ENCODE peak calls at places on chromosome 15, in eight cellular contexts. One of them, this sample, is unnamed.
A peak's percentile ranks its signal among the peaks of the same experiment; 100 is the strongest.

GRCh38 chr15:38076806-38077205 is 142.4 kb downstream of the TMCO5A start:
- DNase-seq in body of pancreas: no peak
- DNase-seq in heart right ventricle: no peak
- DNase-seq in A549: no peak
- DNase-seq in naive thymus-derived CD4-positive, alpha-beta T cell: no peak
- DNase-seq in A673: no peak
- DNase-seq in thyroid gland: no peak
- DNase-seq in brain microvascular endothelial cell: no peak
- DNase-seq in this sample: no peak

GRCh38 chr15:74723754-74724334 is 1.5 kb downstream of the CYP1A1 start:
- DNase-seq in heart right ventricle: peak; percentile 19
- DNase-seq in thyroid gland: no peak
- DNase-seq in naive thymus-derived CD4-positive, alpha-beta T cell: peak; percentile 31
- DNase-seq in brain microvascular endothelial cell: peak; percentile 38
- DNase-seq in A673: peak; percentile 83
- DNase-seq in body of pancreas: no peak
- DNase-seq in A549: peak; percentile 47
- DNase-seq in this sample: no peak

GRCh38 chr15:79003896-79004295 is 59.0 kb upstream of the CTSH start:
- DNase-seq in naive thymus-derived CD4-positive, alpha-beta T cell: no peak
- DNase-seq in A673: no peak
- DNase-seq in A549: no peak
- DNase-seq in heart right ventricle: no peak
- DNase-seq in body of pancreas: no peak
- DNase-seq in thyroid gland: no peak
- DNase-seq in brain microvascular endothelial cell: no peak
- DNase-seq in this sample: no peak

GRCh38 chr15:70523634-70524033 is 239.7 kb downstream of the UACA start:
- DNase-seq in A673: no peak
- DNase-seq in brain microvascular endothelial cell: no peak
- DNase-seq in thyroid gland: peak; percentile 73
- DNase-seq in body of pancreas: no peak
- DNase-seq in A549: no peak
- DNase-seq in heart right ventricle: no peak
- DNase-seq in naive thymus-derived CD4-positive, alpha-beta T cell: no peak
- DNase-seq in this sample: no peak

GRCh38 chr15:79494963-79495362 is 62.8 kb downstream of the MINAR1 start:
- DNase-seq in A549: no peak
- DNase-seq in brain microvascular endothelial cell: no peak
- DNase-seq in heart right ventricle: no peak
- DNase-seq in thyroid gland: no peak
- DNase-seq in naive thymus-derived CD4-positive, alpha-beta T cell: no peak
- DNase-seq in A673: no peak
- DNase-seq in body of pancreas: peak; percentile 8
- DNase-seq in this sample: no peak

GRCh38 chr15:91921188-91921820 is 67.8 kb downstream of the SLCO3A1 start:
- DNase-seq in naive thymus-derived CD4-positive, alpha-beta T cell: peak; percentile 24
- DNase-seq in heart right ventricle: no peak
- DNase-seq in A549: peak; percentile 10
- DNase-seq in brain microvascular endothelial cell: no peak
- DNase-seq in thyroid gland: no peak
- DNase-seq in body of pancreas: no peak
- DNase-seq in A673: peak; percentile 37
- DNase-seq in this sample: no peak

GRCh38 chr15:99963976-99964375 is 230.7 kb upstream of the LYSMD4 start:
- DNase-seq in naive thymus-derived CD4-positive, alpha-beta T cell: no peak
- DNase-seq in A673: no peak
- DNase-seq in thyroid gland: no peak
- DNase-seq in heart right ventricle: no peak
- DNase-seq in body of pancreas: no peak
- DNase-seq in brain microvascular endothelial cell: no peak
- DNase-seq in A549: no peak
- DNase-seq in this sample: no peak

GRCh38 chr15:50906954-50907865 is 1.3 kb upstream of the AP4E1 start:
- DNase-seq in A549: peak; percentile 29
- DNase-seq in body of pancreas: peak; percentile 11
- DNase-seq in heart right ventricle: no peak
- DNase-seq in thyroid gland: no peak
- DNase-seq in A673: no peak
- DNase-seq in naive thymus-derived CD4-positive, alpha-beta T cell: peak; percentile 88
- DNase-seq in brain microvascular endothelial cell: no peak
- DNase-seq in this sample: no peak

GRCh38 chr15:84659904-84660781 is 2.1 kb upstream of the NMB start:
- DNase-seq in naive thymus-derived CD4-positive, alpha-beta T cell: no peak
- DNase-seq in A673: no peak
- DNase-seq in body of pancreas: no peak
- DNase-seq in heart right ventricle: no peak
- DNase-seq in A549: no peak
- DNase-seq in brain microvascular endothelial cell: no peak
- DNase-seq in thyroid gland: peak; percentile 61
- DNase-seq in this sample: no peak

GRCh38 chr15:74208901-74209559 is 6.4 kb upstream of the STRA6 start:
- DNase-seq in naive thymus-derived CD4-positive, alpha-beta T cell: no peak
- DNase-seq in heart right ventricle: no peak
- DNase-seq in A673: no peak
- DNase-seq in body of pancreas: no peak
- DNase-seq in A549: no peak
- DNase-seq in thyroid gland: no peak
- DNase-seq in brain microvascular endothelial cell: no peak
- DNase-seq in this sample: no peak

GRCh38 chr15:74176262-74177208 is 3.0 kb downstream of the ISLR start:
- DNase-seq in brain microvascular endothelial cell: no peak
- DNase-seq in heart right ventricle: no peak
- DNase-seq in naive thymus-derived CD4-positive, alpha-beta T cell: no peak
- DNase-seq in body of pancreas: no peak
- DNase-seq in A549: no peak
- DNase-seq in thyroid gland: no peak
- DNase-seq in A673: no peak
- DNase-seq in this sample: no peak

GRCh38 chr15:83046558-83047127 is 20.4 kb downstream of the BTBD1 start:
- DNase-seq in body of pancreas: no peak
- DNase-seq in thyroid gland: no peak
- DNase-seq in brain microvascular endothelial cell: peak; percentile 66
- DNase-seq in A673: no peak
- DNase-seq in naive thymus-derived CD4-positive, alpha-beta T cell: no peak
- DNase-seq in heart right ventricle: no peak
- DNase-seq in A549: no peak
- DNase-seq in this sample: no peak
- H3K27ac ChIP-seq in body of pancreas: no peak overlapping the region
- H3K27ac ChIP-seq in thyroid gland: no peak overlapping the region
- H3K27ac ChIP-seq in brain microvascular endothelial cell: peak overlapping the region; percentile 31
- H3K27ac ChIP-seq in A673: no peak overlapping the region
- H3K27ac ChIP-seq in naive thymus-derived CD4-positive, alpha-beta T cell: no peak overlapping the region
- H3K27ac ChIP-seq in heart right ventricle: no peak overlapping the region
- H3K27ac ChIP-seq in A549: no peak overlapping the region
- H3K27ac ChIP-seq in this sample: no peak overlapping the region

GRCh38 chr15:77126516-77126915 is 55.6 kb upstream of the TSPAN3 start:
- DNase-seq in heart right ventricle: no peak
- DNase-seq in brain microvascular endothelial cell: no peak
- DNase-seq in body of pancreas: no peak
- DNase-seq in A549: no peak
- DNase-seq in A673: no peak
- DNase-seq in naive thymus-derived CD4-positive, alpha-beta T cell: no peak
- DNase-seq in thyroid gland: no peak
- DNase-seq in this sample: no peak
- H3K27ac ChIP-seq in heart right ventricle: no peak overlapping the region
- H3K27ac ChIP-seq in brain microvascular endothelial cell: no peak overlapping the region
- H3K27ac ChIP-seq in body of pancreas: no peak overlapping the region
- H3K27ac ChIP-seq in A549: no peak overlapping the region
- H3K27ac ChIP-seq in A673: no peak overlapping the region
- H3K27ac ChIP-seq in naive thymus-derived CD4-positive, alpha-beta T cell: no peak overlapping the region
- H3K27ac ChIP-seq in thyroid gland: no peak overlapping the region
- H3K27ac ChIP-seq in this sample: no peak overlapping the region

GRCh38 chr15:66611257-66612053 is 45.7 kb upstream of the LCTL start:
- DNase-seq in brain microvascular endothelial cell: no peak
- DNase-seq in thyroid gland: peak; percentile 90
- DNase-seq in A673: no peak
- DNase-seq in body of pancreas: peak; percentile 90
- DNase-seq in heart right ventricle: no peak
- DNase-seq in A549: no peak
- DNase-seq in naive thymus-derived CD4-positive, alpha-beta T cell: no peak
- DNase-seq in this sample: no peak
- H3K27ac ChIP-seq in brain microvascular endothelial cell: no peak overlapping the region
- H3K27ac ChIP-seq in thyroid gland: peak overlapping the region; percentile 79
- H3K27ac ChIP-seq in A673: no peak overlapping the region
- H3K27ac ChIP-seq in body of pancreas: peak overlapping the region; percentile 78
- H3K27ac ChIP-seq in heart right ventricle: no peak overlapping the region
- H3K27ac ChIP-seq in A549: no peak overlapping the region
- H3K27ac ChIP-seq in naive thymus-derived CD4-positive, alpha-beta T cell: no peak overlapping the region
- H3K27ac ChIP-seq in this sample: no peak overlapping the region

DNA sequence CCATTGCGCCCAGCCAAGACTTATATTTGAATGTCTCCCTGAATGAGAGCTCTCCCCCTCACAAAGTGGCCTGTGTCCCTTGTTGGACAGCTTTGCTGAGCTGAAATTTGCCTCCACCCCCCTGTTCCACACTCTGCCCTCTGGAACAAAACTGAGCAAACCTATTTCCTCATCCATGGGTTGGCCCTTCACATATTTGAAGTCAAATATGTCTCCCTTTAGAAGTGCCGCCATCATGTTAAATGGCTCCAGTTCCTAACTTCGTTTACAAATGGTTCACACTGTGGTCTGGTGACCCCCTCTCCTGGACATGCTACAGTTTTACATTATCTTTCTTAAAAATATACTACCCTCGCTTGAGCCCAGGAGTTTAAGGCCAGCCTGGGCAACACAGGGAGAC is 4.6 kb downstream of the PLIN1 start:
- DNase-seq in brain microvascular endothelial cell: no peak
- DNase-seq in thyroid gland: no peak
- DNase-seq in A673: no peak
- DNase-seq in A549: no peak
- DNase-seq in heart right ventricle: no peak
- DNase-seq in body of pancreas: no peak
- DNase-seq in naive thymus-derived CD4-positive, alpha-beta T cell: no peak
- DNase-seq in this sample: no peak
- H3K27ac ChIP-seq in brain microvascular endothelial cell: no peak overlapping the region
- H3K27ac ChIP-seq in thyroid gland: no peak overlapping the region
- H3K27ac ChIP-seq in A673: no peak overlapping the region
- H3K27ac ChIP-seq in A549: no peak overlapping the region
- H3K27ac ChIP-seq in heart right ventricle: no peak overlapping the region
- H3K27ac ChIP-seq in body of pancreas: no peak overlapping the region
- H3K27ac ChIP-seq in naive thymus-derived CD4-positive, alpha-beta T cell: no peak overlapping the region
- H3K27ac ChIP-seq in this sample: no peak overlapping the region

GRCh38 chr15:68483165-68483564 is 51.2 kb upstream of the ITGA11 start:
- DNase-seq in body of pancreas: no peak
- DNase-seq in naive thymus-derived CD4-positive, alpha-beta T cell: no peak
- DNase-seq in A673: no peak
- DNase-seq in A549: no peak
- DNase-seq in brain microvascular endothelial cell: no peak
- DNase-seq in heart right ventricle: no peak
- DNase-seq in thyroid gland: no peak
- DNase-seq in this sample: no peak

GRCh38 chr15:68485721-68486360 is 53.9 kb upstream of the ITGA11 start:
- DNase-seq in A673: no peak
- DNase-seq in brain microvascular endothelial cell: no peak
- DNase-seq in naive thymus-derived CD4-positive, alpha-beta T cell: no peak
- DNase-seq in heart right ventricle: no peak
- DNase-seq in body of pancreas: no peak
- DNase-seq in thyroid gland: no peak
- DNase-seq in A549: no peak
- DNase-seq in this sample: no peak

GRCh38 chr15:68484220-68484619 is 52.3 kb upstream of the ITGA11 start:
- DNase-seq in A673: no peak
- DNase-seq in body of pancreas: no peak
- DNase-seq in A549: no peak
- DNase-seq in naive thymus-derived CD4-positive, alpha-beta T cell: no peak
- DNase-seq in heart right ventricle: no peak
- DNase-seq in thyroid gland: no peak
- DNase-seq in brain microvascular endothelial cell: no peak
- DNase-seq in this sample: no peak

GRCh38 chr15:68487087-68487843 is 55.3 kb upstream of the ITGA11 start:
- DNase-seq in A673: no peak
- DNase-seq in thyroid gland: no peak
- DNase-seq in body of pancreas: no peak
- DNase-seq in heart right ventricle: no peak
- DNase-seq in A549: peak; percentile 51
- DNase-seq in brain microvascular endothelial cell: peak; percentile 60
- DNase-seq in naive thymus-derived CD4-positive, alpha-beta T cell: no peak
- DNase-seq in this sample: peak; percentile 31

GRCh38 chr15:68484696-68485400 is 52.9 kb upstream of the ITGA11 start:
- DNase-seq in heart right ventricle: no peak
- DNase-seq in naive thymus-derived CD4-positive, alpha-beta T cell: no peak
- DNase-seq in A673: no peak
- DNase-seq in body of pancreas: no peak
- DNase-seq in brain microvascular endothelial cell: peak; percentile 40
- DNase-seq in thyroid gland: no peak
- DNase-seq in A549: no peak
- DNase-seq in this sample: no peak
- H3K27ac ChIP-seq in heart right ventricle: peak overlapping the region; percentile 24
- H3K27ac ChIP-seq in naive thymus-derived CD4-positive, alpha-beta T cell: no peak overlapping the region
- H3K27ac ChIP-seq in A673: no peak overlapping the region
- H3K27ac ChIP-seq in body of pancreas: no peak overlapping the region
- H3K27ac ChIP-seq in brain microvascular endothelial cell: peak overlapping the region; percentile 58
- H3K27ac ChIP-seq in thyroid gland: no peak overlapping the region
- H3K27ac ChIP-seq in A549: no peak overlapping the region
- H3K27ac ChIP-seq in this sample: no peak overlapping the region

DNA sequence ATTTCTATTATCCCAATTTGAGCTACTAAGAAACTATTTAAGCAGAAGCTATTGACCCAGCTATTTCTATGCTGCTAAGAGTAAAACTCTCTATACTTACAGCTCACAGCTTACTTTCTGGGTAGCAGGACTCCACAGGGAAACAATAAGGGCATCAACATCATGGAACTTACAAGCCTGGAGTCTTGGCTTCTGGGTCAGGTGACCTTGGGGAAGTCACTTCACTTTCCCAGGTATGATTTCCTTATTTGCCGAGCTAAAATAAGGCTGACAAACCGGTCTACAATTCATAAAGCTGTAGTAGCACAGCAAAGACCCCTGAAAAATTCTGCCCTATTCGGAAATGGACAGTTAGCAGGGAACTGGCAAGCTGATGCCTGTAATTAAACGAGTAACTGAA is 278.3 kb upstream of the NR2F2 start:
- DNase-seq in body of pancreas: no peak
- DNase-seq in naive thymus-derived CD4-positive, alpha-beta T cell: no peak
- DNase-seq in A673: no peak
- DNase-seq in brain microvascular endothelial cell: no peak
- DNase-seq in A549: no peak
- DNase-seq in heart right ventricle: no peak
- DNase-seq in thyroid gland: no peak
- DNase-seq in this sample: no peak
- H3K27ac ChIP-seq in body of pancreas: no peak overlapping the region
- H3K27ac ChIP-seq in naive thymus-derived CD4-positive, alpha-beta T cell: no peak overlapping the region
- H3K27ac ChIP-seq in A673: no peak overlapping the region
- H3K27ac ChIP-seq in brain microvascular endothelial cell: no peak overlapping the region
- H3K27ac ChIP-seq in A549: no peak overlapping the region
- H3K27ac ChIP-seq in heart right ventricle: no peak overlapping the region
- H3K27ac ChIP-seq in thyroid gland: no peak overlapping the region
- H3K27ac ChIP-seq in this sample: no peak overlapping the region